ENCODE peak calls at places on chromosomes 12 and 14, in five cellular contexts. O is kidney epithelial cell, I is GM10248, S is HFF-Myc, X is AG04450. P is an unnamed sample.

GRCh38 chr14:42174357-42174756 is 567.7 kb downstream of the LRFN5 start:
- DNase-seq in O (no peak), I (no peak), S (no peak), X (no peak), P (no peak)

GRCh38 chr12:106841471-106842302 is 67.2 kb downstream of the RIC8B start:
- DNase-seq in O (no peak), I (peak; percentile 50), S (peak; percentile 24), X (no peak), P (peak; percentile 44)

GRCh38 chr14:99733551-99734405 is 49.7 kb downstream of the CYP46A1 start:
- DNase-seq in O (no peak), I (no peak), S (no peak), X (no peak), P (no peak)

GRCh38 chr14:94595912-94596311 is 14.7 kb downstream of the SERPINA5 start:
- DNase-seq in O (no peak), I (no peak), S (no peak), X (no peak), P (no peak)

GRCh38 chr12:124544311-124544970 is 23.0 kb downstream of the NCOR2 start:
- DNase-seq in O (no peak), I (no peak), S (no peak), X (no peak), P (no peak)

GRCh38 chr12:58502857-58503256 is 417.4 kb downstream of the LRIG3 start:
- DNase-seq in O (no peak), I (no peak), S (no peak), X (no peak), P (no peak)

GRCh38 chr12:6222009-6222702 is 22.0 kb downstream of the CD9 start:
- DNase-seq in O (no peak), I (no peak), S (no peak), X (no peak), P (no peak)

GRCh38 chr14:56208520-56208919 is 90.3 kb downstream of the PELI2 start:
- DNase-seq in O (no peak), I (no peak), S (no peak), X (no peak), P (no peak)

GRCh38 chr12:120194226-120194533 is 335 bp downstream of the GCN1 start:
- DNase-seq in O (no peak), I (no peak), S (no peak), X (no peak), P (no peak)

GRCh38 chr12:78171082-78171481 is 340.4 kb downstream of the NAV3 start:
- DNase-seq in O (no peak), I (no peak), S (no peak), X (no peak), P (no peak)

GRCh38 chr14:26729851-26730250 is 132.0 kb upstream of the NOVA1 start:
- DNase-seq in O (no peak), I (no peak), S (no peak), X (no peak), P (no peak)

GRCh38 chr12:119949594-119949993 is 39.4 kb upstream of the BICDL1 start:
- DNase-seq in O (no peak), I (no peak), S (no peak), X (no peak), P (no peak)

GRCh38 chr12:95217377-95218163 is at the start of the genes FGD6 and VEZT:
- DNase-seq in O (peak; percentile 97), I (peak; percentile 95), S (peak; percentile 97), X (peak; percentile 98), P (peak; percentile 95)
- TF ChIP-seq CTCF in O (peak; percentile 63), I (peak; percentile 68), S (peak; percentile 57), X (peak; percentile 60), P (peak; percentile 35)

GRCh38 chr12:104526320-104526719 is 69.6 kb downstream of the CHST11 start:
- DNase-seq in O (no peak), I (no peak), S (no peak), X (no peak), P (no peak)
- TF ChIP-seq CTCF in O (no peak), I (no peak), S (no peak), X (no peak), P (no peak)

GRCh38 chr14:92883066-92883465 is 39.9 kb upstream of the CHGA start:
- DNase-seq in O (no peak), I (no peak), S (no peak), X (no peak), P (no peak)

GRCh38 chr14:92880351-92880750 is 42.6 kb upstream of the CHGA start:
- DNase-seq in O (no peak), I (no peak), S (no peak), X (no peak), P (no peak)

GRCh38 chr14:92877757-92878431 is 45.1 kb upstream of the CHGA start:
- DNase-seq in O (no peak), I (no peak), S (no peak), X (no peak), P (no peak)

GRCh38 chr14:92884410-92884809 is 38.5 kb upstream of the CHGA start:
- DNase-seq in O (no peak), I (no peak), S (no peak), X (no peak), P (no peak)

DNA sequence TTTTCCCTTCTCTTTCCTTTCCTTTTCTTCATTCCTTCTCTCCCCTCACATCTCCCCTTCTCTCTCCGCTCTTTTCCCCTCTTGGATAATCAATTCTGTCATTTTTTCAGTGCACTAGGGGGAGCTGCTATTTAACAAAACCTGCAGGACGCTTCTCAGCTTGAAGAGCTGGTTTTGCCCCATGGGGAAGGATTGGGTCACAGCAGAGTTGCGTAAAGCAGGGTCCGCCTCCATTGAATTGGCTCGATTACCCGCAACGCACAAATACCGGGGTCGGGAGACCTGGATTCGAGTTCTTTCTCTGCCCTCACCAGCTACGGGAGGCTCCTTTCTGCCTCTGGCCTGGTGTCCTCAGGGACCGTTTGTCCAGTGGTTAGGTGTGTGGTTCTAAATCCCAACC is 42.1 kb upstream of the CHGA start:
- DNase-seq in O (no peak), I (no peak), S (no peak), X (no peak), P (no peak)
- TF ChIP-seq CTCF in O (peak; percentile 15), I (peak; percentile 13), S (no peak), X (peak; percentile 23), P (peak; percentile 14)

GRCh38 chr12:108967869-108968540 is 52.9 kb downstream of the SVOP start:
- DNase-seq in O (no peak), I (peak; percentile 29), S (no peak), X (no peak), P (peak; percentile 23)
- TF ChIP-seq CTCF in O (peak; percentile 31), I (peak; percentile 27), S (peak; percentile 52), X (peak; percentile 29), P (peak; percentile 28)

GRCh38 chr12:27807063-27807703 is 27.1 kb upstream of the MANSC4 start:
- DNase-seq in O (no peak), I (no peak), S (no peak), X (no peak), P (no peak)
- TF ChIP-seq CTCF in O (no peak), I (no peak), S (no peak), X (no peak), P (no peak)

GRCh38 chr12:107992016-107992415 is 137.1 kb upstream of the WSCD2 start:
- DNase-seq in O (no peak), I (no peak), S (no peak), X (no peak), P (no peak)

GRCh38 chr12:107998863-107999262 is 130.2 kb upstream of the WSCD2 start:
- DNase-seq in O (no peak), I (no peak), S (no peak), X (no peak), P (no peak)

GRCh38 chr12:107990325-107990724 is 138.8 kb upstream of the WSCD2 start:
- DNase-seq in O (no peak), I (peak; percentile 12), S (no peak), X (no peak), P (peak; percentile 26)

GRCh38 chr12:107992870-107993451 is 136.1 kb upstream of the WSCD2 start:
- DNase-seq in O (no peak), I (peak; percentile 10), S (peak; percentile 7), X (no peak), P (peak; percentile 20)
- TF ChIP-seq CTCF in O (peak; percentile 53), I (peak; percentile 38), S (peak; percentile 30), X (peak; percentile 47), P (peak; percentile 24)